ENCODE peak calls at places on chromosomes 3 and 15, in eight cellular contexts. Y is naive thymus-derived CD4-positive, alpha-beta T cell; C is HTR-8/SVneo; O is activated CD4-positive, alpha-beta T cell treated with anti-CD3 and anti-CD28 coated beads, Interleukin-2, amount 50 U/mL, for 1 hour; E is aorta; Q is ovary; J is T follicular helper cell; H is mammary epithelial cell. K is an unnamed sample.
A peak's percentile ranks its signal among the peaks of the same experiment; 100 is the strongest.

GRCh38 chr3:39468108-39468436 is 592 bp downstream of the MOBP start:
- DNase-seq in H (no peak), C (no peak), O (no peak), Q (no peak), Y (no peak), E (no peak), J (no peak), K (no peak)

GRCh38 chr3:111906667-111907066 is 47.6 kb downstream of the PHLDB2 start:
- DNase-seq in Q (no peak), Y (no peak), C (no peak), H (no peak), E (no peak), J (no peak), O (no peak), K (no peak)

GRCh38 chr15:80788536-80788935 is 9.4 kb downstream of the CEMIP start:
- DNase-seq in Y (no peak), H (no peak), O (no peak), C (no peak), E (no peak), Q (no peak), J (no peak), K (no peak)

GRCh38 chr3:66593978-66594377 is 93.2 kb upstream of the LRIG1 start:
- DNase-seq in Q (no peak), Y (no peak), J (no peak), O (no peak), H (peak; percentile 83), E (no peak), C (peak; percentile 65), K (peak; percentile 38)

GRCh38 chr3:14780927-14781507 is 37.7 kb upstream of the FGD5 start:
- DNase-seq in Q (peak; percentile 49), J (no peak), E (peak; percentile 76), C (peak; percentile 58), O (peak; percentile 16), Y (no peak), H (peak; percentile 39), K (peak; percentile 60)

GRCh38 chr3:171122212-171122611 is 95.7 kb upstream of the SLC2A2 start:
- DNase-seq in E (no peak), Q (no peak), Y (no peak), O (no peak), C (no peak), J (no peak), H (no peak), K (no peak)

GRCh38 chr15:40939909-40940801 is 11.0 kb downstream of the DLL4 start:
- DNase-seq in J (no peak), O (no peak), Q (no peak), E (no peak), H (no peak), C (no peak), Y (no peak), K (no peak)

GRCh38 chr3:107637416-107638182 is 114.8 kb downstream of the BBX start:
- DNase-seq in H (no peak), Y (no peak), Q (no peak), E (no peak), O (no peak), J (no peak), C (no peak), K (no peak)

GRCh38 chr15:30059771-30060170 is 23.0 kb upstream of the GOLGA8J start:
- DNase-seq in J (no peak), O (no peak), Y (no peak), Q (no peak), C (no peak), H (no peak), E (no peak), K (no peak)

GRCh38 chr15:40320931-40321371 is 2.5 kb upstream of the INAFM2 start:
- DNase-seq in O (peak; percentile 46), H (peak; percentile 46), Y (no peak), E (no peak), C (peak; percentile 69), J (peak; percentile 44), Q (peak; percentile 41), K (peak; percentile 83)

GRCh38 chr3:13879102-13879945 is 547 bp downstream of the WNT7A start:
- DNase-seq in C (no peak), Y (no peak), H (peak; percentile 68), J (no peak), O (peak; percentile 47), E (peak; percentile 74), Q (no peak), K (no peak)

GRCh38 chr3:66904336-66904735 is 93.8 kb upstream of the KBTBD8 start:
- DNase-seq in E (no peak), J (no peak), Q (no peak), O (no peak), H (no peak), C (no peak), Y (no peak), K (no peak)

GRCh38 chr15:88546248-88547129 is at the start of gene DET1:
- DNase-seq in H (peak; percentile 97), E (peak; percentile 97), Q (peak; percentile 93), O (peak; percentile 93), Y (peak; percentile 75), J (peak; percentile 93), C (peak; percentile 89), K (peak; percentile 91)

GRCh38 chr3:160403028-160403545 is 3.6 kb downstream of the SMC4 start:
- DNase-seq in C (no peak), J (no peak), E (no peak), O (no peak), Q (no peak), H (peak; percentile 16), Y (no peak), K (no peak)

GRCh38 chr15:98324341-98324970 is 323.9 kb upstream of the IGF1R start:
- DNase-seq in Q (no peak), Y (no peak), O (no peak), J (no peak), H (peak; percentile 26), C (no peak), E (no peak), K (no peak)

GRCh38 chr3:63274359-63274758 is 3.7 kb upstream of the SYNPR start:
- DNase-seq in H (no peak), C (no peak), J (no peak), Q (no peak), E (no peak), Y (no peak), O (no peak), K (no peak)

GRCh38 chr3:129950318-129951046 is 24.0 kb upstream of the TRH start:
- DNase-seq in E (peak; percentile 3), H (no peak), Q (no peak), Y (no peak), J (no peak), O (no peak), C (no peak), K (no peak)

GRCh38 chr15:36347272-36347864 is 232.1 kb upstream of the CDIN1 start:
- DNase-seq in Q (no peak), J (no peak), H (no peak), E (no peak), C (peak; percentile 14), O (no peak), Y (no peak), K (no peak)

GRCh38 chr15:99651023-99651807 is 82.0 kb downstream of the LYSMD4 start:
- DNase-seq in Y (no peak), O (no peak), C (peak; percentile 1), Q (no peak), J (no peak), E (no peak), H (peak; percentile 76), K (peak; percentile 2)

GRCh38 chr15:98951493-98952320 is 55.9 kb downstream of the PGPEP1L start:
- DNase-seq in Q (peak; percentile 79), J (no peak), H (no peak), O (no peak), Y (no peak), E (no peak), C (no peak), K (no peak)

GRCh38 chr3:40306336-40306735 is 3.2 kb upstream of the EIF1B start:
- DNase-seq in C (no peak), J (no peak), Q (no peak), O (no peak), H (no peak), E (no peak), Y (no peak), K (no peak)

K was measured in H54.